ENCODE peak calls at places on chromosomes 16 and 17, in four cellular contexts. I is HT1080, B is endothelial cell, J is ascending aorta. F is an unnamed sample.

GRCh38 chr16:17194190-17194780 is 276.5 kb downstream of the XYLT1 start:
- DNase-seq in I (no peak), B (peak), J (no peak), F (peak)

GRCh38 chr17:35175638-35176415 is 18.4 kb downstream of the SLC35G3 start:
- DNase-seq in J (no peak), B (no peak), I (no peak), F (no peak)

GRCh38 chr16:25690563-25691143 is 1.1 kb upstream of the HS3ST4 start:
- DNase-seq in J (no peak), B (no peak), I (no peak), F (no peak)

GRCh38 chr17:79850571-79851460 is 11.6 kb upstream of the CBX4 start:
- DNase-seq in J (no peak), I (peak), B (no peak), F (no peak)

GRCh38 chr17:41098042-41098441 is at the start of gene KRTAP4-8:
- DNase-seq in J (no peak), I (no peak), B (no peak), F (no peak)

GRCh38 chr17:39576187-39576586 is 31.5 kb downstream of the NEUROD2 start:
- DNase-seq in J (no peak), I (peak), B (peak), F (no peak)

GRCh38 chr16:52114414-52114813 is 432.5 kb downstream of the TOX3 start:
- DNase-seq in J (no peak), B (no peak), I (peak), F (no peak)

GRCh38 chr17:73625975-73626706 is 18.1 kb downstream of the SDK2 start:
- DNase-seq in J (no peak), I (no peak), B (no peak), F (peak)

GRCh38 chr16:2748757-2749455 is 3.5 kb upstream of the SRRM2 start:
- DNase-seq in J (no peak), B (no peak), I (no peak), F (no peak)

GRCh38 chr17:70168979-70169706 is at the start of gene KCNJ2:
- DNase-seq in B (peak), J (peak), I (peak), F (peak)

GRCh38 chr16:86529160-86529559 is 18.8 kb downstream of the FOXF1 start:
- DNase-seq in B (no peak), I (peak), J (no peak), F (no peak)

GRCh38 chr17:66577041-66577440 is 257.9 kb upstream of the CACNG5 start:
- DNase-seq in B (no peak), J (no peak), I (no peak), F (no peak)

GRCh38 chr17:4365628-4366311 is 705 bp downstream of the UBE2G1 start:
- DNase-seq in B (peak), J (no peak), I (peak), F (peak)

GRCh38 chr17:29358421-29358820 is 31.7 kb upstream of the TAOK1 start:
- DNase-seq in I (peak), B (no peak), J (no peak), F (no peak)

GRCh38 chr16:50165473-50165872 is 12.4 kb downstream of the TENT4B start:
- DNase-seq in J (no peak), B (no peak), I (no peak), F (no peak)

GRCh38 chr16:56478228-56479049 is 27.1 kb downstream of the OGFOD1 start:
- DNase-seq in I (no peak), B (no peak), J (no peak), F (no peak)

GRCh38 chr17:19237389-19238166 is 412 bp downstream of the EPN2 start:
- DNase-seq in I (peak), B (peak), J (no peak), F (peak)

GRCh38 chr16:10180042-10180770 is 2.0 kb downstream of the GRIN2A start:
- DNase-seq in J (no peak), I (no peak), B (no peak), F (no peak)

GRCh38 chr17:11986939-11987329 is 10.3 kb downstream of the ZNF18 start:
- DNase-seq in I (peak), J (no peak), B (no peak), F (no peak)

GRCh38 chr16:47132310-47132709 is 11.4 kb downstream of the NETO2 start:
- DNase-seq in B (no peak), J (no peak), I (no peak), F (no peak)

GRCh38 chr16:81778861-81779539 is at the start of gene PLCG2:
- DNase-seq in J (no peak), I (no peak), B (peak), F (peak)

GRCh38 chr17:47850373-47850691 is 631 bp downstream of the SP6 start:
- DNase-seq in J (no peak), B (no peak), I (no peak), F (no peak)

F was measured in WERI-Rb-1.